ENCODE peak calls at places on chromosomes 2 and 18, in six cellular contexts. V is GM06990; F is activated effector memory CD4-positive, alpha-beta T cell treated with anti-CD3 and anti-CD28 coated beads, Interleukin-2, amount 50 U/mL, for 16 hours; H is iris pigment epithelial cell; Y is GM23248; K is NCI-H524. O is an unnamed sample.

GRCh38 chr2:73092146-73092783 is 20.5 kb downstream of the RAB11FIP5 start:
- DNase-seq in Y (no peak), V (no peak), F (no peak), K (no peak), H (no peak), O (no peak)

GRCh38 chr18:50297621-50298442 is 10.3 kb upstream of the CXXC1 start:
- DNase-seq in Y (peak; percentile 87), V (peak; percentile 81), H (peak; percentile 82), K (no peak), F (peak; percentile 85), O (no peak)

GRCh38 chr2:239433777-239434396 is 33.1 kb upstream of the HDAC4 start:
- DNase-seq in Y (peak; percentile 56), K (no peak), F (no peak), V (no peak), H (peak; percentile 28), O (no peak)

GRCh38 chr18:75478996-75479870 is 51.7 kb upstream of the SMIM21 start:
- DNase-seq in Y (peak; percentile 69), F (no peak), V (no peak), H (peak; percentile 65), K (peak; percentile 19), O (no peak)

GRCh38 chr2:64369706-64370105 is 84.3 kb upstream of the LGALSL start:
- DNase-seq in K (no peak), V (no peak), H (no peak), F (no peak), Y (no peak), O (no peak)

GRCh38 chr2:136143603-136144451 is 25.9 kb upstream of the CXCR4 start:
- DNase-seq in Y (no peak), K (no peak), V (no peak), H (no peak), F (no peak), O (no peak)

GRCh38 chr2:43406643-43407042 is 180.2 kb upstream of the ZFP36L2 start:
- DNase-seq in V (no peak), K (no peak), Y (no peak), F (no peak), H (no peak), O (no peak)

GRCh38 chr18:45837283-45838070 is 12.0 kb downstream of the SIGLEC15 start:
- DNase-seq in F (peak; percentile 73), V (no peak), Y (peak; percentile 83), K (no peak), H (peak; percentile 65), O (no peak)

O was measured in non-pigmented ciliary epithelial cell.